ENCODE peak calls at places on chromosomes 6 and 20, in six cellular contexts. N is upper lobe of right lung, S is heart right ventricle, B is bronchial epithelial cell, F is foreskin fibroblast, G is Peyer's patch. R is an unnamed sample.

GRCh38 chr20:38147751-38148150 is 17.3 kb downstream of the TGM2 start:
- DNase-seq in G (no peak), F (no peak), S (no peak), B (no peak), N (no peak), R (no peak)

GRCh38 chr20:50715694-50716093 is 15.7 kb upstream of the PARD6B start:
- DNase-seq in G (no peak), F (no peak), S (no peak), N (no peak), B (peak), R (peak)

GRCh38 chr6:139883776-139884175 is 509.3 kb upstream of the CITED2 start:
- DNase-seq in B (no peak), N (no peak), G (no peak), F (peak), S (no peak), R (no peak)

GRCh38 chr20:41526327-41526726 is 91.8 kb downstream of the CHD6 start:
- DNase-seq in B (no peak), F (no peak), S (no peak), N (no peak), G (no peak), R (no peak)

GRCh38 chr6:167350731-167351655 is 26.1 kb downstream of the TTLL2 start:
- DNase-seq in S (peak), G (peak), F (peak), N (peak), B (peak), R (peak)

GRCh38 chr6:143673638-143674037 is 4.1 kb upstream of the PHACTR2 start:
- DNase-seq in F (peak), S (no peak), G (no peak), B (peak), N (no peak), R (peak)

GRCh38 chr6:48736486-48737206 is 625.6 kb upstream of the PTCHD4 start:
- DNase-seq in G (no peak), S (no peak), N (no peak), F (peak), B (peak), R (peak)

GRCh38 chr20:50814438-50815161 is 19.7 kb downstream of the BCAS4 start:
- DNase-seq in F (no peak), N (no peak), G (no peak), S (no peak), B (no peak), R (no peak)

GRCh38 chr20:56350842-56351241 is 7.9 kb upstream of the FAM210B start:
- DNase-seq in G (no peak), F (no peak), B (no peak), N (no peak), S (no peak), R (no peak)

GRCh38 chr6:165854061-165854862 is 191.2 kb upstream of the PDE10A start:
- DNase-seq in G (no peak), N (no peak), B (no peak), S (no peak), F (no peak), R (no peak)

GRCh38 chr6:41083072-41083471 is 10.3 kb downstream of the NFYA start:
- DNase-seq in B (no peak), G (no peak), S (no peak), N (no peak), F (no peak), R (no peak)

GRCh38 chr6:41077536-41077935 is 4.8 kb downstream of the NFYA start:
- DNase-seq in S (no peak), G (no peak), N (no peak), F (no peak), B (peak), R (peak)

GRCh38 chr6:41085182-41085581 is 12.4 kb downstream of the NFYA start:
- DNase-seq in N (no peak), S (no peak), B (no peak), F (no peak), G (no peak), R (no peak)

GRCh38 chr6:41079080-41079479 is 6.3 kb downstream of the NFYA start:
- DNase-seq in S (no peak), B (no peak), F (no peak), G (no peak), N (no peak), R (no peak)

DNA sequence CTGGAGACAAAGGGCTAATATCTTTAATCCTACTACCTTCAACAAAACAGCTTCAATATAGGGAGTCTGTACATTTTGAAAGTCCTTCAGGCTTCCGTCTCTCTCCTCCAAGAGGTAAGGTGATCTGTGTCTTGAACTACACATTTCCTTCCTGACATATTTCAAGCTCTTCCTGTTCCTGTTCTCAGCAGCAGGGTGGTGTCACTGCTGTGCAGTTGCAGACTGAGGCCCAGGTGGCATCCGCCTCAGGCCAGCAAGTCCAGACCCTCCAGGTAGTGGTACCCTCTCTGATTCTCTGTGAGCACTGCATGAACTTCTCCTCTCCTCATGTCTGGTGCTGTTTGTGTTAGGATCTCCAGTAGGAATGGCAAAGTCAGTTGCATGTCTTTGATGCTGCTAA is 7.8 kb downstream of the NFYA start:
- DNase-seq in S (no peak), F (no peak), B (no peak), N (no peak), G (peak), R (no peak)
- H3K4me3 ChIP-seq in S (no peak), F (no peak), B (no peak), N (no peak), G (no peak), R (no peak)

GRCh38 chr6:15410126-15410391 is 164.2 kb downstream of the JARID2 start:
- DNase-seq in F (no peak), N (no peak), G (no peak), S (no peak), B (no peak), R (no peak)
- TF ChIP-seq CTCF in F (no peak), N (no peak), G (no peak), S (no peak), B (no peak), R (no peak)

DNA sequence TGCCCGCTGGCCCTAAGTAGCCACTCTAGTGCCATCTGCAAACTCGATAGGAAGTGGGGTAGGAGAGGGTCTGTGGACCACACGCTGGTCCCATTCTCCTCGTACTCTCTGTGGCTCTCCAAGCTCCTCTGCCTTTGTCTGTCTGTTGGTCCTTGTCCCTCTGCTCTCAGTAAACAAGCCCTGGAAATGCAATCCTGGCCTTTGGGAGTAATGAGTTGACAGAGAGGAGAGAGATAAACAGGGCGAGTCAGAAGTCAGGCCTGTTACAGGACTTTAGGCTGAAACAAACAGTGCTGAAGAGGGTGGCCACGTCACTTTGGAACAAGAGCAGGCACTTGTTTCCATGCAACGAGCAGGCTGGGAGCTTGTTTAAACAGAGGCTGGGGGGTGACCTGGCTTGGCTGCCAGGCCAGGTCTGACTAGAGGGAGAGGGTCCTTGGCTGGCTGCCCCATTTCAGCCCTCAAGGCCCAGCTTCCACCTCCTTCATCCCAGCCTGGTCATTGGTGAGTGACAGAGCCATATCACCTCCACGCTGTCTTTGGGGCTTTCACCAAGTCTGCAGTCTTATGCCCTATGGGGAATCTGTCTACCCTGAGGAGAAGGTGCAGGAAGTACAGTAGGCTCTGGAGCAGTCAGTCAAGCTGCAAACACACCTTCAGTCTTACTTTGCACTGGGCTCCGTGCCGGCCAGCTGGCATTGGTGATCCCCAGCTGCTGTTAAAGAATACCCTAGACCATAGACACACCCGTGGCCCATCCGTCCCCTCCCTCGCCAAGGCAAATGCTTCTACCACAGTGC is 22.6 kb downstream of the FOXP4 start:
- DNase-seq in G (no peak), N (peak), B (peak), S (no peak), F (peak), R (no peak)
- H3K4me3 ChIP-seq in G (no peak), N (no peak), B (no peak), S (no peak), F (no peak), R (no peak)

GRCh38 chr20:62506087-62506486 is 30.3 kb upstream of the GATA5 start:
- DNase-seq in F (no peak), N (no peak), G (no peak), B (no peak), S (no peak), R (no peak)
- TF ChIP-seq CTCF in F (no peak), N (no peak), G (no peak), B (no peak), S (no peak), R (no peak)

GRCh38 chr6:32976334-32977069 is 8.1 kb downstream of the BRD2 start:
- DNase-seq in S (no peak), G (no peak), N (no peak), F (no peak), B (no peak), R (no peak)
- H3K4me3 ChIP-seq in S (no peak), G (no peak), N (no peak), F (peak), B (no peak), R (no peak)

DNA sequence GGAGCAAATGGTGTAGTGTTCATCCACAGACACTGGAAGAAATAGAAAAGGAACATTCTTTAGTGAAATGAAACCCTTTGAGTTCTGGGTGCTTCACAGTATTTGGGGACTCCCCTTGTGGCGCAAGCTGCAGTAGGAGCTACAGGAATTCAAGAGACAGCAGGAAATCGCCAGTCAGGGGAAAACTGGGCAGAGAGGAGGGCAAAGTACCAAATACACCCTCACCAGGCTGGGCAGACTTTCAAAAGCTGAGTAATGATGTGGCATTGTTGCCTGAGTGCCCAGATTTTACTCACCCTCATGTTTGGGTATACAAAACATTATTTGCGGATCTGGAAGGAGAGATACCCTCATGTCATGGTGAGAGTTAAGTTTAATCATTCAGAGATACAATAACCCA is 97.9 kb downstream of the SOD2 start:
- DNase-seq in G (no peak), B (peak), N (no peak), F (peak), S (no peak), R (peak)
- TF ChIP-seq CTCF in G (no peak), B (no peak), N (no peak), F (no peak), S (no peak), R (no peak)

GRCh38 chr20:59006167-59006863 is 739 bp downstream of the CTSZ start:
- DNase-seq in N (peak), G (no peak), S (no peak), F (peak), B (no peak), R (no peak)
- H3K4me3 ChIP-seq in N (peak), G (peak), S (peak), F (peak), B (peak), R (peak)

R was measured in epithelial cell of esophagus.